ENCODE peak calls at places on chromosomes 6 and 20, in four cellular contexts. M is K562, B is HepG2, C is GM12878. A is an unnamed sample.

GRCh38 chr6:39171489-39172376 is 56.7 kb upstream of the SAYSD1 start:
- DNase-seq in M (no peak), B (no peak), C (no peak), A (no peak)

GRCh38 chr6:166671434-166672061 is 44.5 kb upstream of the RPS6KA2 start:
- DNase-seq in B (no peak), C (no peak), M (no peak), A (peak)

GRCh38 chr6:28658475-28659249 is 133.0 kb downstream of the GPX5 start:
- DNase-seq in M (no peak), C (no peak), B (no peak), A (no peak)

GRCh38 chr6:3315841-3316240 is 57.1 kb downstream of the PSMG4 start:
- DNase-seq in B (no peak), M (no peak), C (no peak), A (no peak)

GRCh38 chr6:70124882-70125535 is 177.9 kb downstream of the COL9A1 start:
- DNase-seq in C (no peak), B (no peak), M (no peak), A (no peak)

GRCh38 chr20:24915440-24915839 is 33.6 kb upstream of the CST7 start:
- DNase-seq in M (no peak), B (no peak), C (no peak), A (no peak)

GRCh38 chr6:159254186-159254585 is 85.0 kb downstream of the FNDC1 start:
- DNase-seq in B (no peak), M (no peak), C (no peak), A (no peak)

GRCh38 chr6:41748542-41748941 is 1.3 kb upstream of the PGC start:
- DNase-seq in C (no peak), B (peak), M (no peak), A (no peak)

GRCh38 chr20:62430871-62431447 is 3.6 kb upstream of the RBBP8NL start:
- DNase-seq in B (no peak), C (no peak), M (no peak), A (no peak)

GRCh38 chr6:85600713-85601313 is 7.2 kb upstream of the SNX14 start:
- DNase-seq in B (no peak), M (no peak), C (no peak), A (no peak)

GRCh38 chr6:55239099-55239498 is 64.8 kb downstream of the HCRTR2 start:
- DNase-seq in M (no peak), C (no peak), B (no peak), A (no peak)

GRCh38 chr6:10272591-10272990 is 142.3 kb downstream of the TFAP2A start:
- DNase-seq in C (no peak), B (no peak), M (no peak), A (no peak)
- TF ChIP-seq FOXK2 in C (no peak), B (no peak), M (no peak), A (no peak)

GRCh38 chr6:170281331-170282292 is 9.3 kb downstream of the DLL1 start:
- DNase-seq in M (no peak), B (no peak), C (no peak), A (no peak)
- TF ChIP-seq FOXM1 in M (no peak), B (no peak), C (no peak), A (no peak)

GRCh38 chr6:156780117-156780641 is 3.0 kb downstream of the ARID1B start:
- DNase-seq in M (no peak), C (peak), B (peak), A (peak)

GRCh38 chr6:156781882-156782631 is 4.9 kb downstream of the ARID1B start:
- DNase-seq in B (no peak), C (no peak), M (no peak), A (no peak)

GRCh38 chr6:156780962-156781705 is 4.0 kb downstream of the ARID1B start:
- DNase-seq in B (no peak), C (no peak), M (no peak), A (no peak)

GRCh38 chr6:156783958-156784357 is 6.8 kb downstream of the ARID1B start:
- DNase-seq in C (no peak), M (no peak), B (no peak), A (no peak)

GRCh38 chr6:156782691-156783320 is 5.6 kb downstream of the ARID1B start:
- DNase-seq in M (no peak), B (no peak), C (no peak), A (no peak)
- TF ChIP-seq FOXK2 in M (no peak), B (no peak), C (no peak), A (no peak)

GRCh38 chr6:15121443-15121842 is 124.4 kb upstream of the JARID2 start:
- DNase-seq in M (no peak), C (no peak), B (no peak), A (no peak)

GRCh38 chr6:15116889-15117288 is 129.0 kb upstream of the JARID2 start:
- DNase-seq in B (no peak), M (no peak), C (no peak), A (no peak)

DNA sequence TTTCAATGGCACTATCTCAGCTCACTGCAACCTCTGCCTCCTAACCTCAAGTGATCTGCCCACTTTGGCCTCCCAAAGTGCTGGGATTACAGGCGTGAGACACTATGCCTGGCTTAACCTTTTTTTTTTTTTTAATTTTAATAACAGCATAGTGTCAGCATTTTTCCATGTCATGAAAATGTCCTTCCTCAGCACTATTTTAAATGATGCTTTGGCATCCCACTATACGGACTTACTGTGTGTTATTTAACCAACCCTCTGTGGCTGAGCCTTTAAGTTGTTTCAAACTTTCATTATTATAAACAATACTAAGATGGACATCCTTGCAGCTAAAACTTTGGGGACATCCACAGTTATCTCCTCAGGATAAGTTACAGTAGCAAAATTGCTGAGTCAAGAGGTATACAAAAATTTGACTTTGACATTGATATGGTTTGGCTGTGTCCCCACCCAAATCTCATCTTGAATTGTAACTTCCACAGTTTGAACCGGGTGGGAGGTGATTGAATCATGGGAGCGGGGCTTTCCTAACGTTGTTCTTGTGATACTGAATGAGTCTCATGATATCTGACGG is 123.8 kb upstream of the JARID2 start:
- DNase-seq in C (no peak), B (no peak), M (no peak), A (no peak)
- TF ChIP-seq FOXM1 in C (no peak), B (no peak), M (no peak), A (no peak)

GRCh38 chr6:170583736-170584180 is 679 bp downstream of the PDCD2 start:
- DNase-seq in M (no peak), B (no peak), C (no peak), A (peak)
- TF ChIP-seq FOXK2 in M (no peak), B (no peak), C (no peak), A (no peak)

DNA sequence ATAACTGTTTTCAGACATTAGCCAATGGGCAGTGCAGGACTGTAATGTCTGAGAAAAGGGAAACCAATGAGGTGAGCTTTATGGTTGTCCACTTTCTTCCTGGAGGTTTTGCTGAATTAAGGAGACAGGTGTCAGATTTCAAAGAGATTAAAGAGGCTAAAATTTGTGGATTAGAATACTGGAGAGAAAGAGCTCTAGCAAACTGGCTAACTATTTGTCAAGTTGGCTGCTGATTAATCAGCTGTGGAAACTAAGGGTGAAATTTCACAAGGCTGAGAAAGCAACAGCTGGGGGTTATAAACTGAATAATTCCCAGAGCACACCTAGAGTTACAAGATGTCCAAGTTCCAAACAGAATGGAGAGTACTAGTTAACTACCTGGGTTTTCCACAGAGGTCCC is 198.9 kb downstream of the TBC1D32 start:
- DNase-seq in C (no peak), B (no peak), M (no peak), A (no peak)
- TF ChIP-seq FOXM1 in C (no peak), B (no peak), M (no peak), A (no peak)

GRCh38 chr20:60694763-60695162 is 557.3 kb upstream of the CDH4 start:
- DNase-seq in C (no peak), B (no peak), M (no peak), A (no peak)

GRCh38 chr20:60693513-60694133 is 558.4 kb upstream of the CDH4 start:
- DNase-seq in C (no peak), M (no peak), B (no peak), A (no peak)

GRCh38 chr20:60695223-60695622 is 556.8 kb upstream of the CDH4 start:
- DNase-seq in B (no peak), C (no peak), M (no peak), A (no peak)

GRCh38 chr20:60687213-60687612 is 564.8 kb upstream of the CDH4 start:
- DNase-seq in B (no peak), M (no peak), C (no peak), A (no peak)

DNA sequence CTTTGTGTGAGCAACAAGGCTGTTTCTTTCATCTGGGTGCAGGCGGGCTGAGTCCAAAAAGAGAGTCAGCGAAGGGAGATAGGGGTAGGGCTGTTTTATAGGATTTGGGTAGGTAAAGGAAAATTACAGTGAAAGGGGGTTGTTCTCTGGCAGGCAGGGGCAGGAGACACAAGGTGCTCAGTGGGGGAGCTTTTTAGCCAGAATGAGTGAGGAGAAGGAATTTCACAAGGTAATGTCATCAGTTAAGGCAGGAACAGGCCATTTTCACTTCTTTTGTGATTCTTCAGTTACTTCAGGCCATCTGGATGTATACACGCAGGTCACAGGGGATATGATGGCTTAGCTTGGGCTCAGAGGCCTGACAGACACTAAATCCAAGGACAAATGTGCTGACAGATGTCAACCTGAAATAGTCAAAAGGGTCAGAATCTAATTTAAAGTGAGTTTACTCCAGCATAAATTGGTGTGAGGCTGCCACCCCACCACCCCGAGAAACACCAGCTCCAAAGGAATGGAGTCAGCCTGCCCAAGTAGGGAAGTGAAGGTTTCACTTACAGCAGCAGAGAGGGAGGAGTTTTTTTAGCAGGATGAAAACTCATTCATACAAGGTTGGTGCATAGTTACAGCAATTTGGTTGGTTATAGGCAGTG is 560.0 kb upstream of the CDH4 start:
- DNase-seq in B (no peak), C (no peak), M (no peak), A (no peak)
- TF ChIP-seq FOXK2 in B (no peak), C (no peak), M (no peak), A (no peak)